ENCODE peak calls at places on chromosomes 4 and X, in ten cellular contexts. B is BJ; N is cardiac fibroblast; P is CD8-positive, alpha-beta memory T cell; L is astrocyte of the spinal cord; V is testis; J is naive thymus-derived CD4-positive, alpha-beta T cell; U is AG10803; Z is endodermal cell; M is GM12865. Q is an unnamed sample.

GRCh38 chrX:105609530-105609929 is 212.8 kb upstream of the NRK start:
- DNase-seq in B (no peak), N (no peak), P (no peak), L (no peak), V (no peak), J (no peak), U (no peak), Z (no peak), M (no peak), Q (no peak)

GRCh38 chr4:8278009-8278395 is 8.4 kb downstream of the HTRA3 start:
- DNase-seq in B (no peak), N (no peak), P (no peak), L (no peak), V (no peak), J (no peak), U (peak), Z (no peak), M (no peak), Q (peak)

GRCh38 chrX:40082447-40083119 is 15.2 kb downstream of the BCOR start:
- DNase-seq in B (no peak), N (no peak), P (no peak), L (no peak), V (no peak), J (no peak), U (no peak), Z (peak), M (no peak), Q (peak)

GRCh38 chr4:86927843-86928395 is 6.9 kb upstream of the AFF1 start:
- DNase-seq in B (peak), N (peak), P (no peak), L (peak), V (no peak), J (no peak), U (peak), Z (no peak), M (no peak), Q (no peak)

GRCh38 chr4:152094851-152095700 is 334.3 kb upstream of the GATB start:
- DNase-seq in B (no peak), N (peak), P (no peak), L (peak), V (no peak), J (no peak), U (peak), Z (no peak), M (no peak), Q (no peak)

GRCh38 chr4:98448923-98449322 is 187.7 kb downstream of the RAP1GDS1 start:
- DNase-seq in B (no peak), N (peak), P (peak), L (no peak), V (no peak), J (no peak), U (no peak), Z (no peak), M (peak), Q (no peak)

GRCh38 chr4:634599-634985 is 9.2 kb downstream of the PDE6B start:
- DNase-seq in B (no peak), N (no peak), P (no peak), L (no peak), V (no peak), J (no peak), U (no peak), Z (no peak), M (no peak), Q (peak)

GRCh38 chr4:114132830-114133229 is 153.4 kb upstream of the ARSJ start:
- DNase-seq in B (no peak), N (peak), P (no peak), L (no peak), V (no peak), J (no peak), U (no peak), Z (no peak), M (peak), Q (no peak)

GRCh38 chrX:24782011-24782410 is 88.3 kb downstream of the POLA1 start:
- DNase-seq in B (no peak), N (no peak), P (no peak), L (no peak), V (no peak), J (no peak), U (no peak), Z (no peak), M (no peak), Q (no peak)

GRCh38 chr4:14465498-14465897 is 536.8 kb upstream of the CPEB2 start:
- DNase-seq in B (no peak), N (no peak), P (no peak), L (no peak), V (no peak), J (no peak), U (no peak), Z (no peak), M (no peak), Q (no peak)

GRCh38 chr4:8330821-8331566 is 61.4 kb downstream of the HTRA3 start:
- DNase-seq in B (no peak), N (peak), P (no peak), L (no peak), V (peak), J (no peak), U (peak), Z (peak), M (no peak), Q (peak)

GRCh38 chr4:56217383-56217890 is 169.9 kb downstream of the AASDH start:
- DNase-seq in B (no peak), N (no peak), P (no peak), L (no peak), V (no peak), J (no peak), U (no peak), Z (no peak), M (no peak), Q (no peak)

GRCh38 chrX:16885628-16886027 is 15.5 kb upstream of the RBBP7 start:
- DNase-seq in B (no peak), N (no peak), P (no peak), L (no peak), V (no peak), J (no peak), U (no peak), Z (no peak), M (peak), Q (no peak)

GRCh38 chr4:65668201-65669007 is 1.9 kb downstream of the EPHA5 start:
- DNase-seq in B (no peak), N (peak), P (no peak), L (peak), V (peak), J (no peak), U (peak), Z (peak), M (no peak), Q (peak)

GRCh38 chr4:107951551-107951950 is 20.2 kb downstream of the CYP2U1 start:
- DNase-seq in B (peak), N (peak), P (no peak), L (peak), V (no peak), J (no peak), U (peak), Z (no peak), M (no peak), Q (no peak)

GRCh38 chrX:7709845-7710244 is 133.1 kb upstream of the VCX start:
- DNase-seq in B (no peak), N (no peak), P (no peak), L (no peak), V (no peak), J (no peak), U (no peak), Z (no peak), M (no peak), Q (no peak)

GRCh38 chrX:153455571-153455970 is 9.7 kb upstream of the TREX2 start:
- DNase-seq in B (no peak), N (no peak), P (no peak), L (no peak), V (no peak), J (no peak), U (no peak), Z (no peak), M (no peak), Q (peak)

GRCh38 chr4:128354205-128354821 is 66.7 kb upstream of the PGRMC2 start:
- DNase-seq in B (peak), N (peak), P (no peak), L (peak), V (no peak), J (no peak), U (peak), Z (no peak), M (no peak), Q (no peak)

GRCh38 chr4:37644962-37645361 is 41.2 kb downstream of the RELL1 start:
- DNase-seq in B (no peak), N (peak), P (no peak), L (peak), V (no peak), J (no peak), U (peak), Z (no peak), M (no peak), Q (no peak)

GRCh38 chrX:68429216-68429615 is 4.1 kb downstream of the OPHN1 start:
- DNase-seq in B (no peak), N (no peak), P (no peak), L (peak), V (no peak), J (no peak), U (peak), Z (no peak), M (no peak), Q (no peak)

GRCh38 chrX:151174581-151175282 is 1.7 kb upstream of the GPR50 start:
- DNase-seq in B (no peak), N (no peak), P (no peak), L (no peak), V (no peak), J (no peak), U (no peak), Z (peak), M (no peak), Q (peak)

DNA sequence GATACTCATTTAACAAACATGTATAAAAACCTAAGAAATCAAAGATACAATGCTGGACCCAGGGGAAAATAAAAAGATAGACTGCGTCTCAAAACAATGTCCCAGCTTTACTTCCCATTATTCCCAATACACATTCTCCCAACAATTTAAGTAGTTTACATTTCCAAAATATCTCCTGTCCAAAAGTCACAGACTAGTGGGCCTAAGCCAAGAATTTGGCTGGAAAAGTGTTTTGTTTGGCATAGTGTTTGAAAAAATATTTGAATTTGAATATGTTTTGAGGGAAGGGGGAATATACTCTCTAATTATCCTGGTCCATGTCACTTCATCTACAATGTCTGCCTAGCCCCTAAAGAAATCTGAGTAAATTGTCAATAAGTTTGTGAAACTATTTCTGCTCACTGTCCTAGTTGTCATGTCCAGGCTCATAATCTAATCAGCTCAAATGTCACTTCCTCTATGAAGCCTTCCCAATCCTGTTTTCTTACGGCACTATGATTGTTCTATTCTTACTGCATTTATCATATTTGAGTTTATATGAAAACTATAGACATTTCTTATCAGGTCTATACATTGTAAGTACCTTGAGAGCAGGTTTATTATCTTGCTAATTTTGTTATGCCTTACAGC is 74.4 kb downstream of the SEC24D start:
- DNase-seq in B (no peak), N (peak), P (no peak), L (no peak), V (no peak), J (no peak), U (no peak), Z (no peak), M (no peak), Q (no peak)
- H3K4me3 ChIP-seq in B (no peak), N (no peak), P (no peak), L (no peak), V (no peak), J (no peak), U (no peak), Z (no peak), M (no peak), Q (no peak)

DNA sequence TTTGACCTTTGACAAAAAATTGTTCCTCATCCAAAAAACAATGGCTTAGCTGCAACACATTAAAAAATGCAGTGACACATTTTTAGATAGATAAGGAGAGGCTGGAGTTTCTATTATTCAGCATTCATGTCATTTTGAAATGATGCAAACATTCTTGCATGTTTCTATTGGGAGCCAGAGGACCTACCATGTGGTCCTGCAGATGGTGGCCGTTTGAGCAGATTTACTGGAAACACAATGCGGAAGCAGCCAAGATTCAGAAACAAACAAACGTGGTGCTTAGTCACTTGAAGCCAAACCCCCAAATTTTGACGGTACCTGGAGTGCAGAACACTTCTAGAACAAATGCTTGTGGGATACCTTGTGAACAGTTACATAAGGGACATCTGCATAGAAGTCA is 456.7 kb downstream of the PCDH18 start:
- DNase-seq in B (no peak), N (peak), P (no peak), L (no peak), V (no peak), J (no peak), U (no peak), Z (no peak), M (no peak), Q (no peak)
- H3K4me3 ChIP-seq in B (no peak), N (no peak), P (no peak), L (no peak), V (no peak), J (no peak), U (no peak), Z (no peak), M (no peak), Q (no peak)

GRCh38 chr4:43423276-43423675 is 530.8 kb downstream of the GRXCR1 start:
- DNase-seq in B (no peak), N (no peak), P (no peak), L (no peak), V (no peak), J (no peak), U (no peak), Z (no peak), M (no peak), Q (no peak)

GRCh38 chr4:43425206-43425605 is 532.7 kb downstream of the GRXCR1 start:
- DNase-seq in B (no peak), N (no peak), P (no peak), L (no peak), V (no peak), J (no peak), U (no peak), Z (no peak), M (no peak), Q (no peak)
- H3K4me3 ChIP-seq in B (no peak), N (no peak), P (no peak), L (no peak), V (no peak), J (no peak), U (no peak), Z (no peak), M (no peak), Q (no peak)

GRCh38 chrX:48831909-48832291 is 3.5 kb downstream of the PCSK1N start:
- DNase-seq in B (no peak), N (no peak), P (no peak), L (no peak), V (no peak), J (no peak), U (no peak), Z (peak), M (no peak), Q (no peak)

GRCh38 chrX:48833531-48834138 is 1.8 kb downstream of the PCSK1N start:
- DNase-seq in B (no peak), N (no peak), P (no peak), L (no peak), V (no peak), J (no peak), U (no peak), Z (no peak), M (no peak), Q (no peak)

GRCh38 chrX:48831136-48831908 is 4.1 kb downstream of the PCSK1N start:
- DNase-seq in B (no peak), N (no peak), P (no peak), L (no peak), V (no peak), J (no peak), U (no peak), Z (peak), M (no peak), Q (no peak)

GRCh38 chrX:48835524-48836329 is at the start of gene PCSK1N:
- DNase-seq in B (no peak), N (peak), P (peak), L (no peak), V (peak), J (no peak), U (no peak), Z (peak), M (no peak), Q (no peak)

GRCh38 chrX:48834383-48834709 is 1.1 kb downstream of the PCSK1N start:
- DNase-seq in B (no peak), N (no peak), P (no peak), L (no peak), V (no peak), J (no peak), U (no peak), Z (no peak), M (no peak), Q (peak)
- H3K4me3 ChIP-seq in B (no peak), N (no peak), P (peak), L (no peak), V (no peak), J (peak), U (no peak), Z (peak), M (no peak), Q (no peak)

GRCh38 chr4:168632246-168632832 is 135.5 kb downstream of the PALLD start:
- DNase-seq in B (no peak), N (no peak), P (no peak), L (no peak), V (no peak), J (no peak), U (no peak), Z (peak), M (no peak), Q (no peak)
- H3K4me3 ChIP-seq in B (no peak), N (peak), P (no peak), L (peak), V (peak), J (no peak), U (peak), Z (peak), M (no peak), Q (peak)

GRCh38 chrX:69615323-69615722 is 590 bp upstream of the EDA start:
- DNase-seq in B (no peak), N (no peak), P (no peak), L (no peak), V (no peak), J (no peak), U (no peak), Z (peak), M (no peak), Q (no peak)
- H3K4me3 ChIP-seq in B (no peak), N (no peak), P (no peak), L (no peak), V (no peak), J (no peak), U (no peak), Z (peak), M (no peak), Q (peak)